ENCODE peak calls at places on chromosome 12, in four cellular contexts. R is NCI-H82; O is stimulated activated CD8-positive, alpha-beta memory T cell treated with anti-CD3 and anti-CD28 coated beads, Interleukin-15, amount 100 ng/mL, for 4 hours; A is GDM1. F is an unnamed sample.

GRCh38 chr12:70444903-70445302 is 78.8 kb downstream of the KCNMB4 start:
- DNase-seq in R (no peak), O (no peak), A (no peak), F (no peak)

GRCh38 chr12:103841690-103842584 is 903 bp upstream of the NT5DC3 start:
- DNase-seq in R (peak), O (peak), A (no peak), F (peak)

GRCh38 chr12:12804432-12804886 is 8.7 kb upstream of the DDX47 start:
- DNase-seq in R (no peak), O (no peak), A (no peak), F (no peak)

GRCh38 chr12:65961731-65962130 is 137.4 kb downstream of the HMGA2 start:
- DNase-seq in R (no peak), O (no peak), A (no peak), F (no peak)

GRCh38 chr12:124495194-124495983 is 72.0 kb downstream of the NCOR2 start:
- DNase-seq in R (no peak), O (no peak), A (no peak), F (no peak)

GRCh38 chr12:111766608-111767361 is at the start of gene ALDH2:
- DNase-seq in R (peak), O (no peak), A (peak), F (peak)

GRCh38 chr12:106766393-106766826 is 8.1 kb upstream of the RIC8B start:
- DNase-seq in R (no peak), O (no peak), A (no peak), F (peak)

GRCh38 chr12:76952995-76953394 is 74.2 kb upstream of the CSRP2 start:
- DNase-seq in R (peak), O (no peak), A (no peak), F (peak)

GRCh38 chr12:58530421-58531067 is 389.8 kb downstream of the LRIG3 start:
- DNase-seq in R (no peak), O (no peak), A (no peak), F (no peak)

GRCh38 chr12:106157802-106158201 is 19.0 kb upstream of the NUAK1 start:
- DNase-seq in R (no peak), O (no peak), A (no peak), F (no peak)

GRCh38 chr12:47939009-47939601 is 24.3 kb upstream of the TMEM106C start:
- DNase-seq in R (no peak), O (no peak), A (no peak), F (peak)

GRCh38 chr12:54587315-54587821 is 1.1 kb downstream of the PPP1R1A start:
- DNase-seq in R (no peak), O (no peak), A (no peak), F (peak)

GRCh38 chr12:19397534-19397933 is 41.8 kb upstream of the AEBP2 start:
- DNase-seq in R (no peak), O (no peak), A (no peak), F (no peak)

GRCh38 chr12:14396071-14396470 is 30.6 kb downstream of the ATF7IP start:
- DNase-seq in R (no peak), O (no peak), A (no peak), F (no peak)

GRCh38 chr12:81261508-81262207 is 183.8 kb downstream of the ACSS3 start:
- DNase-seq in R (no peak), O (no peak), A (no peak), F (peak)

GRCh38 chr12:114764516-114764915 is 80.5 kb upstream of the TBX3 start:
- DNase-seq in R (no peak), O (no peak), A (no peak), F (peak)

GRCh38 chr12:116534341-116535121 is 24.6 kb upstream of the MAP1LC3B2 start:
- DNase-seq in R (peak), O (no peak), A (no peak), F (peak)

GRCh38 chr12:1435044-1435443 is 159.3 kb downstream of the FBXL14 start:
- DNase-seq in R (no peak), O (no peak), A (no peak), F (no peak)

GRCh38 chr12:51905507-51906438 is 1.5 kb upstream of the ACVRL1 start:
- DNase-seq in R (no peak), O (no peak), A (no peak), F (peak)

GRCh38 chr12:111298583-111299436 is 70.1 kb downstream of the PHETA1 start:
- DNase-seq in R (peak), O (peak), A (no peak), F (peak)

GRCh38 chr12:2826721-2827515 is 7.9 kb downstream of the NRIP2 start:
- DNase-seq in R (no peak), O (no peak), A (no peak), F (no peak)

GRCh38 chr12:75704664-75705063 is 193.3 kb upstream of the KRR1 start:
- DNase-seq in R (no peak), O (no peak), A (no peak), F (peak)

GRCh38 chr12:54463034-54463433 is 10.4 kb downstream of the GTSF1 start:
- DNase-seq in R (no peak), O (no peak), A (no peak), F (no peak)

GRCh38 chr12:93818488-93819047 is 141.4 kb downstream of the CRADD start:
- DNase-seq in R (no peak), O (no peak), A (no peak), F (peak)

GRCh38 chr12:3295225-3295624 is 195.8 kb upstream of the PRMT8 start:
- DNase-seq in R (no peak), O (no peak), A (no peak), F (no peak)

GRCh38 chr12:2170376-2170775 is 117.6 kb downstream of the CACNA1C start:
- DNase-seq in R (no peak), O (no peak), A (no peak), F (no peak)

GRCh38 chr12:5348491-5348890 is 83.4 kb upstream of the NTF3 start:
- DNase-seq in R (no peak), O (no peak), A (no peak), F (no peak)

GRCh38 chr12:113673524-113674238 is 202.0 kb upstream of the LHX5 start:
- DNase-seq in R (peak), O (no peak), A (no peak), F (no peak)

GRCh38 chr12:125220404-125221273 is 155.4 kb downstream of the AACS start:
- DNase-seq in R (peak), O (no peak), A (no peak), F (peak)

GRCh38 chr12:95733156-95733825 is 57.3 kb downstream of the NTN4 start:
- DNase-seq in R (peak), O (no peak), A (no peak), F (no peak)

GRCh38 chr12:130992448-130992847 is 38.7 kb downstream of the ADGRD1 start:
- DNase-seq in R (no peak), O (no peak), A (no peak), F (peak)

F was measured in NCI-H69.